ENCODE peak calls at places on chromosome 1, in ten cellular contexts. V is cardiac fibroblast, S is fibroblast of pulmonary artery, L is fibroblast of lung, F is thoracic aorta, W is breast epithelium, M is heart left ventricle, J is NT2/D1, C is HCT116, Y is body of pancreas. R is an unnamed sample.

GRCh38 chr1:115091582-115091981 is 2.3 kb upstream of the TSPAN2 start:
- DNase-seq in V (no peak), S (no peak), L (no peak), F (no peak), W (no peak), M (no peak), J (no peak), C (no peak), Y (no peak), R (no peak)

GRCh38 chr1:239870194-239870593 is 221.5 kb upstream of the FMN2 start:
- DNase-seq in V (no peak), S (no peak), L (no peak), F (no peak), W (no peak), M (no peak), J (no peak), C (no peak), Y (no peak), R (no peak)

GRCh38 chr1:240414237-240414636 is 197.7 kb downstream of the GREM2 start:
- DNase-seq in V (peak; percentile 85), S (peak; percentile 60), L (peak; percentile 49), F (no peak), W (no peak), M (no peak), J (no peak), C (no peak), Y (no peak), R (no peak)

GRCh38 chr1:14300991-14301703 is 297.3 kb upstream of the KAZN start:
- DNase-seq in V (no peak), S (no peak), L (peak; percentile 19), F (no peak), W (no peak), M (no peak), J (no peak), C (no peak), Y (no peak), R (peak; percentile 82)

GRCh38 chr1:157403203-157403602 is 149.1 kb downstream of the FCRL5 start:
- DNase-seq in V (no peak), S (no peak), L (no peak), F (no peak), W (no peak), M (no peak), J (peak; percentile 81), C (peak; percentile 3), Y (no peak), R (no peak)

GRCh38 chr1:17833661-17834501 is 78.7 kb downstream of the ACTL8 start:
- DNase-seq in V (no peak), S (no peak), L (no peak), F (no peak), W (peak; percentile 30), M (no peak), J (no peak), C (no peak), Y (no peak), R (no peak)

GRCh38 chr1:53559854-53560571 is 100.8 kb downstream of the DMRTB1 start:
- DNase-seq in V (no peak), S (no peak), L (no peak), F (no peak), W (no peak), M (no peak), J (no peak), C (no peak), Y (no peak), R (no peak)

GRCh38 chr1:186275818-186276217 is 99.2 kb downstream of the TPR start:
- DNase-seq in V (no peak), S (no peak), L (no peak), F (no peak), W (no peak), M (no peak), J (no peak), C (no peak), Y (no peak), R (no peak)

GRCh38 chr1:87151500-87152421 is 176.9 kb upstream of the LMO4 start:
- DNase-seq in V (peak; percentile 73), S (peak; percentile 64), L (peak; percentile 64), F (no peak), W (no peak), M (peak; percentile 81), J (peak; percentile 80), C (no peak), Y (peak; percentile 59), R (peak; percentile 8)

GRCh38 chr1:238681021-238681420 is 705.3 kb upstream of the CHRM3 start:
- DNase-seq in V (peak; percentile 95), S (peak; percentile 88), L (peak; percentile 63), F (no peak), W (no peak), M (no peak), J (no peak), C (no peak), Y (no peak), R (no peak)

GRCh38 chr1:26034504-26035202 is 11.3 kb downstream of the SLC30A2 start:
- DNase-seq in V (no peak), S (no peak), L (no peak), F (no peak), W (no peak), M (no peak), J (no peak), C (no peak), Y (no peak), R (no peak)

GRCh38 chr1:40303051-40303771 is 13.9 kb downstream of the COL9A2 start:
- DNase-seq in V (no peak), S (no peak), L (no peak), F (no peak), W (no peak), M (no peak), J (no peak), C (no peak), Y (no peak), R (no peak)

GRCh38 chr1:20248954-20249612 is 41.6 kb upstream of the VWA5B1 start:
- DNase-seq in V (no peak), S (no peak), L (no peak), F (no peak), W (no peak), M (no peak), J (no peak), C (no peak), Y (no peak), R (no peak)

GRCh38 chr1:204624631-204625216 is 60.8 kb downstream of the LRRN2 start:
- DNase-seq in V (no peak), S (no peak), L (no peak), F (no peak), W (no peak), M (no peak), J (no peak), C (no peak), Y (no peak), R (no peak)

GRCh38 chr1:160877221-160877620 is 7.8 kb downstream of the ITLN1 start:
- DNase-seq in V (no peak), S (no peak), L (no peak), F (no peak), W (no peak), M (no peak), J (no peak), C (no peak), Y (no peak), R (no peak)

GRCh38 chr1:235930543-235930942 is 63.8 kb upstream of the LYST start:
- DNase-seq in V (no peak), S (no peak), L (no peak), F (no peak), W (no peak), M (no peak), J (no peak), C (no peak), Y (no peak), R (peak; percentile 72)

GRCh38 chr1:58926177-58926576 is 142.3 kb upstream of the JUN start:
- DNase-seq in V (no peak), S (no peak), L (no peak), F (no peak), W (no peak), M (no peak), J (no peak), C (no peak), Y (no peak), R (no peak)

GRCh38 chr1:92883297-92883696 is 51.5 kb downstream of the RPL5 start:
- DNase-seq in V (no peak), S (no peak), L (no peak), F (no peak), W (no peak), M (no peak), J (no peak), C (no peak), Y (no peak), R (no peak)

DNA sequence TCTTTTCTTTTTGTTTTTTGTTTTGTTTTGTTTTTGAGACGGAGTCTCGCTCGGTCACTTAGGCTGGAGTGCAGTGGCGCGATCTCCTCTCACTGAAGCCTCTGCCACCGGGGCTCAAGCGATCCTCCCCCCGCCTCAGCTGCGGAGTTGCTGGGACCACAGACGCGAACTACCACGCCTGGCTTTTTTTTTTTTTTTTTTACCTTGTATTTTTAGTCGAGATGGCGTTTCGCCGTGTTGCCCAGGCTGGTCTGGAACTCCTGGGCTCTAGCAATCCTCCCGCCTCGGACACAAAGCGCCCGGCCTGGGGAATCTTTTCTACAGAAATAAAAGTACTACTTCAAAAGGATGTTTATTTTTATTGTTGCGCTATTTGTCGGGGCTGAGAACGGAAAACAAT is 1.1 kb upstream of the SETDB1 start:
- DNase-seq in V (peak; percentile 3), S (no peak), L (no peak), F (no peak), W (no peak), M (peak; percentile 17), J (peak; percentile 40), C (no peak), Y (no peak), R (no peak)
- H3K4me3 ChIP-seq in V (no peak overlapping the region), S (no peak overlapping the region), L (no peak overlapping the region), F (peak overlapping the region; percentile 85), W (peak overlapping the region; percentile 87), M (no peak overlapping the region), J (peak overlapping the region; percentile 63), C (no peak overlapping the region), Y (no peak overlapping the region), R (no peak overlapping the region)

GRCh38 chr1:154334647-154335350 is 9.5 kb downstream of the ATP8B2 start:
- DNase-seq in V (peak; percentile 89), S (peak; percentile 87), L (peak; percentile 84), F (peak; percentile 81), W (peak; percentile 84), M (peak; percentile 77), J (peak; percentile 84), C (no peak), Y (peak; percentile 92), R (peak; percentile 84)
- H3K4me3 ChIP-seq in V (no peak overlapping the region), S (no peak overlapping the region), L (no peak overlapping the region), F (no peak overlapping the region), W (no peak overlapping the region), M (no peak overlapping the region), J (no peak overlapping the region), C (no peak overlapping the region), Y (no peak overlapping the region), R (no peak overlapping the region)

DNA sequence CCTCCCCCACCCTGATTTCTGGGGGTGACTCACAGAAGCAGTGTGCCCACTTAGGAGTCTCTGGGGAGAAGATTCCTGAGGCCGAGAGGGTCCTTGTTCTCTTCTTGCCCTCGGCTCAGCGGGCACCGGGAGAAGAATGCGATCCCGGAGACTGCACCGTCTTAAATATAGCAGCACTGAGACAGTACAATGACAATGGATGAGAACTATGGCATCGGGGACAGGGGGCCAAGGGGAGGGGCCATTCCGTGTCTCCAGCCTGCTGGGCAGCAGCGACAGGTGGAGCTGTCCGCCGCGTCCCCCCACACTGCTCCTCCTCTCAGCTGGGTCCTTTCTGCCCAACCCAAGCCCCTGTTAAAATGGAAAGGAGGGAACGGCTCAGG is at the start of gene MYOM3:
- DNase-seq in V (no peak), S (no peak), L (no peak), F (no peak), W (no peak), M (peak; percentile 65), J (no peak), C (no peak), Y (no peak), R (no peak)
- H3K4me3 ChIP-seq in V (peak within 1 kb of the TSS; percentile 8), S (no peak within 1 kb of the TSS), L (no peak within 1 kb of the TSS), F (peak within 1 kb of the TSS; percentile 70), W (peak within 1 kb of the TSS; percentile 63), M (peak within 1 kb of the TSS; percentile 56), J (no peak within 1 kb of the TSS), C (no peak within 1 kb of the TSS), Y (no peak within 1 kb of the TSS), R (no peak within 1 kb of the TSS)

GRCh38 chr1:210625715-210626114 is 297.0 kb downstream of the HHAT start:
- DNase-seq in V (no peak), S (no peak), L (no peak), F (no peak), W (no peak), M (no peak), J (no peak), C (no peak), Y (no peak), R (no peak)
- H3K4me3 ChIP-seq in V (no peak overlapping the region), S (no peak overlapping the region), L (no peak overlapping the region), F (no peak overlapping the region), W (no peak overlapping the region), M (no peak overlapping the region), J (no peak overlapping the region), C (no peak overlapping the region), Y (no peak overlapping the region), R (no peak overlapping the region)